ENCODE peak calls at places on chromosomes 7 and 10, in five cellular contexts. One of them, this sample, is unnamed.

GRCh38 chr10:35331894-35332640 is 4.2 kb upstream of the CCNY start:
- DNase-seq in retina: no peak
- DNase-seq in AG08396: peak
- DNase-seq in HS-5: peak
- DNase-seq in T-cell: no peak
- DNase-seq in this sample: no peak

GRCh38 chr10:3877092-3878000 is 92.3 kb upstream of the KLF6 start:
- DNase-seq in retina: no peak
- DNase-seq in AG08396: no peak
- DNase-seq in HS-5: no peak
- DNase-seq in T-cell: no peak
- DNase-seq in this sample: no peak

GRCh38 chr10:5959116-5959515 is 18.2 kb downstream of the IL15RA start:
- DNase-seq in retina: no peak
- DNase-seq in AG08396: no peak
- DNase-seq in HS-5: no peak
- DNase-seq in T-cell: no peak
- DNase-seq in this sample: no peak

GRCh38 chr7:54541941-54542618 is at the start of gene VSTM2A:
- DNase-seq in retina: peak
- DNase-seq in AG08396: peak
- DNase-seq in HS-5: no peak
- DNase-seq in T-cell: no peak
- DNase-seq in this sample: no peak

GRCh38 chr7:34073676-34074075 is 168.3 kb downstream of the BMPER start:
- DNase-seq in retina: no peak
- DNase-seq in AG08396: no peak
- DNase-seq in HS-5: no peak
- DNase-seq in T-cell: no peak
- DNase-seq in this sample: no peak

GRCh38 chr10:59885430-59886134 is 20.8 kb downstream of the CCDC6 start:
- DNase-seq in retina: no peak
- DNase-seq in AG08396: no peak
- DNase-seq in HS-5: no peak
- DNase-seq in T-cell: no peak
- DNase-seq in this sample: no peak

GRCh38 chr10:101817542-101818118 is 614 bp downstream of the OGA start:
- DNase-seq in retina: peak
- DNase-seq in AG08396: peak
- DNase-seq in HS-5: peak
- DNase-seq in T-cell: peak
- DNase-seq in this sample: no peak

GRCh38 chr7:98394377-98394836 is 6.5 kb downstream of the BAIAP2L1 start:
- DNase-seq in retina: no peak
- DNase-seq in AG08396: peak
- DNase-seq in HS-5: no peak
- DNase-seq in T-cell: no peak
- DNase-seq in this sample: no peak

GRCh38 chr7:38027884-38028455 is 107.5 kb downstream of the EPDR1 start:
- DNase-seq in retina: no peak
- DNase-seq in AG08396: no peak
- DNase-seq in HS-5: no peak
- DNase-seq in T-cell: no peak
- DNase-seq in this sample: no peak

GRCh38 chr10:55400075-55400474 is 599.0 kb upstream of the PCDH15 start:
- DNase-seq in retina: no peak
- DNase-seq in AG08396: no peak
- DNase-seq in HS-5: peak
- DNase-seq in T-cell: no peak
- DNase-seq in this sample: no peak

GRCh38 chr10:43114743-43115611 is 23.3 kb upstream of the CSGALNACT2 start:
- DNase-seq in retina: no peak
- DNase-seq in AG08396: peak
- DNase-seq in HS-5: no peak
- DNase-seq in T-cell: no peak
- DNase-seq in this sample: no peak

GRCh38 chr10:29865700-29866355 is 193.6 kb downstream of the JCAD start:
- DNase-seq in retina: no peak
- DNase-seq in AG08396: no peak
- DNase-seq in HS-5: no peak
- DNase-seq in T-cell: no peak
- DNase-seq in this sample: no peak

GRCh38 chr7:15720849-15721471 is 34.5 kb upstream of the MEOX2 start:
- DNase-seq in retina: peak
- DNase-seq in AG08396: peak
- DNase-seq in HS-5: peak
- DNase-seq in T-cell: no peak
- DNase-seq in this sample: no peak

GRCh38 chr7:73969991-73970390 is 58.0 kb upstream of the ELN start:
- DNase-seq in retina: no peak
- DNase-seq in AG08396: no peak
- DNase-seq in HS-5: no peak
- DNase-seq in T-cell: no peak
- DNase-seq in this sample: no peak

GRCh38 chr10:96017227-96017687 is 26.1 kb upstream of the CCNJ start:
- DNase-seq in retina: peak
- DNase-seq in AG08396: peak
- DNase-seq in HS-5: peak
- DNase-seq in T-cell: peak
- DNase-seq in this sample: peak

GRCh38 chr10:97020452-97021400 is 165.0 kb downstream of the SLIT1 start:
- DNase-seq in retina: peak
- DNase-seq in AG08396: no peak
- DNase-seq in HS-5: no peak
- DNase-seq in T-cell: no peak
- DNase-seq in this sample: no peak

GRCh38 chr7:32888505-32888904 is 3.1 kb downstream of the KBTBD2 start:
- DNase-seq in retina: no peak
- DNase-seq in AG08396: no peak
- DNase-seq in HS-5: no peak
- DNase-seq in T-cell: no peak
- DNase-seq in this sample: no peak

GRCh38 chr7:115240242-115240641 is 318.3 kb downstream of the MDFIC start:
- DNase-seq in retina: no peak
- DNase-seq in AG08396: no peak
- DNase-seq in HS-5: no peak
- DNase-seq in T-cell: no peak
- DNase-seq in this sample: no peak

GRCh38 chr10:92327445-92328433 is 36.8 kb downstream of the MARCHF5 start:
- DNase-seq in retina: no peak
- DNase-seq in AG08396: no peak
- DNase-seq in HS-5: no peak
- DNase-seq in T-cell: no peak
- DNase-seq in this sample: no peak

GRCh38 chr10:4008676-4009382 is 223.8 kb upstream of the KLF6 start:
- DNase-seq in retina: no peak
- DNase-seq in AG08396: no peak
- DNase-seq in HS-5: no peak
- DNase-seq in T-cell: no peak
- DNase-seq in this sample: no peak

GRCh38 chr7:375491-375821 is 85.5 kb downstream of the FOXL3 start:
- DNase-seq in retina: no peak
- DNase-seq in AG08396: no peak
- DNase-seq in HS-5: no peak
- DNase-seq in T-cell: no peak
- DNase-seq in this sample: no peak

GRCh38 chr7:105452085-105452484 is 63.4 kb upstream of the SRPK2 start:
- DNase-seq in retina: no peak
- DNase-seq in AG08396: no peak
- DNase-seq in HS-5: no peak
- DNase-seq in T-cell: no peak
- DNase-seq in this sample: no peak

GRCh38 chr10:92846819-92847184 is 1.5 kb upstream of the EXOC6 start:
- DNase-seq in retina: no peak
- DNase-seq in AG08396: no peak
- DNase-seq in HS-5: no peak
- DNase-seq in T-cell: no peak
- DNase-seq in this sample: no peak

GRCh38 chr7:20236790-20237189 is 19.6 kb upstream of the MACC1 start:
- DNase-seq in retina: no peak
- DNase-seq in AG08396: no peak
- DNase-seq in HS-5: no peak
- DNase-seq in T-cell: no peak
- DNase-seq in this sample: no peak

GRCh38 chr7:90717286-90718060 is 121.4 kb downstream of the CDK14 start:
- DNase-seq in retina: no peak
- DNase-seq in AG08396: peak
- DNase-seq in HS-5: no peak
- DNase-seq in T-cell: no peak
- DNase-seq in this sample: no peak

GRCh38 chr10:47009215-47009838 is 98.1 kb downstream of the PTPN20 start:
- DNase-seq in retina: no peak
- DNase-seq in AG08396: no peak
- DNase-seq in HS-5: no peak
- DNase-seq in T-cell: no peak
- DNase-seq in this sample: no peak

GRCh38 chr7:131501930-131502685 is 54.3 kb downstream of the PODXL start:
- DNase-seq in retina: no peak
- DNase-seq in AG08396: no peak
- DNase-seq in HS-5: no peak
- DNase-seq in T-cell: no peak
- DNase-seq in this sample: no peak

GRCh38 chr7:117019786-117020604 is 66.7 kb downstream of the ST7 start:
- DNase-seq in retina: peak
- DNase-seq in AG08396: peak
- DNase-seq in HS-5: no peak
- DNase-seq in T-cell: no peak
- DNase-seq in this sample: no peak

GRCh38 chr7:2956526-2957368 is 86.9 kb downstream of the CARD11 start:
- DNase-seq in retina: no peak
- DNase-seq in AG08396: peak
- DNase-seq in HS-5: peak
- DNase-seq in T-cell: no peak
- DNase-seq in this sample: no peak

GRCh38 chr7:41733063-41733398 is 30.1 kb upstream of the INHBA start:
- DNase-seq in retina: no peak
- DNase-seq in AG08396: no peak
- DNase-seq in HS-5: no peak
- DNase-seq in T-cell: no peak
- DNase-seq in this sample: no peak

GRCh38 chr10:69073731-69074130 is 14.2 kb upstream of the SRGN start:
- DNase-seq in retina: no peak
- DNase-seq in AG08396: no peak
- DNase-seq in HS-5: no peak
- DNase-seq in T-cell: no peak
- DNase-seq in this sample: no peak

GRCh38 chr10:67618116-67618515 is 77.9 kb downstream of the CTNNA3 start:
- DNase-seq in retina: no peak
- DNase-seq in AG08396: no peak
- DNase-seq in HS-5: no peak
- DNase-seq in T-cell: no peak
- DNase-seq in this sample: no peak

GRCh38 chr7:129958643-129959479 is 6.1 kb upstream of the UBE2H start:
- DNase-seq in retina: no peak
- DNase-seq in AG08396: peak
- DNase-seq in HS-5: peak
- DNase-seq in T-cell: no peak
- DNase-seq in this sample: no peak

GRCh38 chr10:78424721-78425120 is 391.1 kb downstream of the RPS24 start:
- DNase-seq in retina: no peak
- DNase-seq in AG08396: no peak
- DNase-seq in HS-5: no peak
- DNase-seq in T-cell: no peak
- DNase-seq in this sample: no peak

GRCh38 chr10:47420305-47421056 is 36.4 kb upstream of the ZNF488 start:
- DNase-seq in retina: no peak
- DNase-seq in AG08396: peak
- DNase-seq in HS-5: no peak
- DNase-seq in T-cell: no peak
- DNase-seq in this sample: no peak

GRCh38 chr7:131769241-131769640 is 212.8 kb upstream of the PODXL start:
- DNase-seq in retina: no peak
- DNase-seq in AG08396: no peak
- DNase-seq in HS-5: no peak
- DNase-seq in T-cell: no peak
- DNase-seq in this sample: no peak

GRCh38 chr7:79132844-79133451 is 320.5 kb downstream of the MAGI2 start:
- DNase-seq in retina: no peak
- DNase-seq in AG08396: no peak
- DNase-seq in HS-5: no peak
- DNase-seq in T-cell: no peak
- DNase-seq in this sample: no peak

This sample was measured in central memory CD4-positive, alpha-beta T cell.